ENCODE peak calls at places on chromosome 20, in nine cellular contexts. One of them, this sample, is unnamed.

GRCh38 chr20:47405775-47406325 is 49.4 kb upstream of the ZMYND8 start:
- DNase-seq in mesothelial cell of epicardium: no peak
- DNase-seq in cardiac muscle cell: no peak
- DNase-seq in MCF 10A: no peak
- DNase-seq in upper lobe of right lung: no peak
- DNase-seq in OCI-LY7: no peak
- DNase-seq in GM23338: no peak
- DNase-seq in CD8-positive, alpha-beta T cell: no peak
- DNase-seq in endothelial cell: no peak
- DNase-seq in this sample: no peak

GRCh38 chr20:16100111-16100510 is 473.1 kb downstream of the KIF16B start:
- DNase-seq in endothelial cell: no peak
- DNase-seq in CD8-positive, alpha-beta T cell: no peak
- DNase-seq in cardiac muscle cell: no peak
- DNase-seq in MCF 10A: no peak
- DNase-seq in GM23338: no peak
- DNase-seq in OCI-LY7: no peak
- DNase-seq in mesothelial cell of epicardium: no peak
- DNase-seq in upper lobe of right lung: no peak
- DNase-seq in this sample: no peak

GRCh38 chr20:51400051-51400926 is 142.2 kb downstream of the NFATC2 start:
- DNase-seq in OCI-LY7: peak; percentile 81
- DNase-seq in MCF 10A: no peak
- DNase-seq in endothelial cell: no peak
- DNase-seq in GM23338: no peak
- DNase-seq in upper lobe of right lung: peak; percentile 56
- DNase-seq in mesothelial cell of epicardium: no peak
- DNase-seq in CD8-positive, alpha-beta T cell: peak; percentile 70
- DNase-seq in cardiac muscle cell: no peak
- DNase-seq in this sample: no peak

GRCh38 chr20:18988701-18989100 is 175.1 kb downstream of the SCP2D1 start:
- DNase-seq in OCI-LY7: no peak
- DNase-seq in GM23338: no peak
- DNase-seq in endothelial cell: no peak
- DNase-seq in mesothelial cell of epicardium: no peak
- DNase-seq in CD8-positive, alpha-beta T cell: no peak
- DNase-seq in MCF 10A: no peak
- DNase-seq in cardiac muscle cell: no peak
- DNase-seq in upper lobe of right lung: no peak
- DNase-seq in this sample: no peak

GRCh38 chr20:62647521-62648317 is 5.4 kb downstream of the SLCO4A1 start:
- DNase-seq in mesothelial cell of epicardium: no peak
- DNase-seq in GM23338: no peak
- DNase-seq in CD8-positive, alpha-beta T cell: no peak
- DNase-seq in MCF 10A: no peak
- DNase-seq in OCI-LY7: no peak
- DNase-seq in upper lobe of right lung: no peak
- DNase-seq in endothelial cell: no peak
- DNase-seq in cardiac muscle cell: no peak
- DNase-seq in this sample: no peak

GRCh38 chr20:4289875-4290274 is 274.5 kb upstream of the RNF24 start:
- DNase-seq in GM23338: peak; percentile 2
- DNase-seq in cardiac muscle cell: no peak
- DNase-seq in endothelial cell: no peak
- DNase-seq in CD8-positive, alpha-beta T cell: no peak
- DNase-seq in mesothelial cell of epicardium: no peak
- DNase-seq in upper lobe of right lung: no peak
- DNase-seq in MCF 10A: peak; percentile 15
- DNase-seq in OCI-LY7: no peak
- DNase-seq in this sample: no peak

GRCh38 chr20:3777726-3778629 is 3.3 kb downstream of the SPEF1 start:
- DNase-seq in MCF 10A: no peak
- DNase-seq in CD8-positive, alpha-beta T cell: peak; percentile 46
- DNase-seq in cardiac muscle cell: peak; percentile 37
- DNase-seq in endothelial cell: peak; percentile 35
- DNase-seq in OCI-LY7: no peak
- DNase-seq in upper lobe of right lung: peak; percentile 87
- DNase-seq in mesothelial cell of epicardium: peak; percentile 59
- DNase-seq in GM23338: peak; percentile 85
- DNase-seq in this sample: no peak

GRCh38 chr20:24164360-24164759 is 175.8 kb upstream of the GGTLC1 start:
- DNase-seq in GM23338: peak; percentile 67
- DNase-seq in mesothelial cell of epicardium: peak; percentile 65
- DNase-seq in OCI-LY7: peak; percentile 7
- DNase-seq in MCF 10A: no peak
- DNase-seq in CD8-positive, alpha-beta T cell: peak; percentile 34
- DNase-seq in cardiac muscle cell: peak; percentile 34
- DNase-seq in upper lobe of right lung: no peak
- DNase-seq in endothelial cell: peak; percentile 71
- DNase-seq in this sample: peak; percentile 54

GRCh38 chr20:6164421-6165341 is 41.9 kb upstream of the FERMT1 start:
- DNase-seq in MCF 10A: peak; percentile 46
- DNase-seq in upper lobe of right lung: no peak
- DNase-seq in CD8-positive, alpha-beta T cell: no peak
- DNase-seq in cardiac muscle cell: peak; percentile 50
- DNase-seq in OCI-LY7: no peak
- DNase-seq in mesothelial cell of epicardium: no peak
- DNase-seq in endothelial cell: no peak
- DNase-seq in GM23338: no peak
- DNase-seq in this sample: no peak

GRCh38 chr20:51365670-51366069 is 176.8 kb downstream of the NFATC2 start:
- DNase-seq in endothelial cell: no peak
- DNase-seq in cardiac muscle cell: no peak
- DNase-seq in mesothelial cell of epicardium: no peak
- DNase-seq in upper lobe of right lung: no peak
- DNase-seq in CD8-positive, alpha-beta T cell: no peak
- DNase-seq in GM23338: no peak
- DNase-seq in MCF 10A: peak; percentile 55
- DNase-seq in OCI-LY7: no peak
- DNase-seq in this sample: no peak

GRCh38 chr20:50821257-50821921 is 26.5 kb downstream of the BCAS4 start:
- DNase-seq in cardiac muscle cell: no peak
- DNase-seq in upper lobe of right lung: no peak
- DNase-seq in MCF 10A: no peak
- DNase-seq in GM23338: no peak
- DNase-seq in endothelial cell: no peak
- DNase-seq in CD8-positive, alpha-beta T cell: no peak
- DNase-seq in mesothelial cell of epicardium: no peak
- DNase-seq in OCI-LY7: peak; percentile 68
- DNase-seq in this sample: no peak

GRCh38 chr20:5949943-5950270 is 426 bp downstream of the TRMT6 start:
- DNase-seq in mesothelial cell of epicardium: no peak
- DNase-seq in endothelial cell: no peak
- DNase-seq in CD8-positive, alpha-beta T cell: no peak
- DNase-seq in upper lobe of right lung: no peak
- DNase-seq in OCI-LY7: no peak
- DNase-seq in MCF 10A: no peak
- DNase-seq in GM23338: no peak
- DNase-seq in cardiac muscle cell: no peak
- DNase-seq in this sample: peak; percentile 12

GRCh38 chr20:2750343-2751251 is 49.8 kb downstream of the CPXM1 start:
- DNase-seq in cardiac muscle cell: no peak
- DNase-seq in upper lobe of right lung: peak; percentile 82
- DNase-seq in GM23338: peak; percentile 91
- DNase-seq in endothelial cell: no peak
- DNase-seq in CD8-positive, alpha-beta T cell: no peak
- DNase-seq in OCI-LY7: no peak
- DNase-seq in mesothelial cell of epicardium: no peak
- DNase-seq in MCF 10A: peak; percentile 45
- DNase-seq in this sample: no peak

GRCh38 chr20:53157443-53158408 is 185.6 kb downstream of the TSHZ2 start:
- DNase-seq in upper lobe of right lung: peak; percentile 70
- DNase-seq in CD8-positive, alpha-beta T cell: peak; percentile 28
- DNase-seq in OCI-LY7: peak; percentile 79
- DNase-seq in GM23338: peak; percentile 91
- DNase-seq in cardiac muscle cell: no peak
- DNase-seq in endothelial cell: peak; percentile 58
- DNase-seq in MCF 10A: peak; percentile 54
- DNase-seq in mesothelial cell of epicardium: no peak
- DNase-seq in this sample: peak; percentile 60

GRCh38 chr20:63689046-63690000 is 7.1 kb upstream of the TNFRSF6B start:
- DNase-seq in endothelial cell: no peak
- DNase-seq in cardiac muscle cell: no peak
- DNase-seq in MCF 10A: no peak
- DNase-seq in CD8-positive, alpha-beta T cell: no peak
- DNase-seq in OCI-LY7: no peak
- DNase-seq in upper lobe of right lung: no peak
- DNase-seq in mesothelial cell of epicardium: no peak
- DNase-seq in GM23338: no peak
- DNase-seq in this sample: no peak

GRCh38 chr20:52918311-52918710 is 53.8 kb upstream of the TSHZ2 start:
- DNase-seq in OCI-LY7: no peak
- DNase-seq in mesothelial cell of epicardium: no peak
- DNase-seq in cardiac muscle cell: no peak
- DNase-seq in MCF 10A: no peak
- DNase-seq in CD8-positive, alpha-beta T cell: no peak
- DNase-seq in upper lobe of right lung: no peak
- DNase-seq in GM23338: no peak
- DNase-seq in endothelial cell: no peak
- DNase-seq in this sample: no peak

GRCh38 chr20:43925786-43926185 is 11.1 kb downstream of the TOX2 start:
- DNase-seq in upper lobe of right lung: peak; percentile 61
- DNase-seq in CD8-positive, alpha-beta T cell: peak; percentile 33
- DNase-seq in GM23338: no peak
- DNase-seq in MCF 10A: peak; percentile 45
- DNase-seq in cardiac muscle cell: no peak
- DNase-seq in mesothelial cell of epicardium: no peak
- DNase-seq in endothelial cell: no peak
- DNase-seq in OCI-LY7: no peak
- DNase-seq in this sample: peak; percentile 35
- TF ChIP-seq CTCF in upper lobe of right lung: no peak
- TF ChIP-seq CTCF in CD8-positive, alpha-beta T cell: no peak
- TF ChIP-seq CTCF in GM23338: no peak
- TF ChIP-seq CTCF in MCF 10A: no peak
- TF ChIP-seq CTCF in cardiac muscle cell: peak; percentile 13
- TF ChIP-seq CTCF in mesothelial cell of epicardium: no peak
- TF ChIP-seq CTCF in endothelial cell: no peak
- TF ChIP-seq CTCF in OCI-LY7: no peak
- TF ChIP-seq CTCF in this sample: peak; percentile 41

GRCh38 chr20:40173877-40174276 is 515.2 kb downstream of the MAFB start:
- DNase-seq in CD8-positive, alpha-beta T cell: no peak
- DNase-seq in endothelial cell: peak; percentile 5
- DNase-seq in mesothelial cell of epicardium: no peak
- DNase-seq in GM23338: no peak
- DNase-seq in upper lobe of right lung: no peak
- DNase-seq in OCI-LY7: no peak
- DNase-seq in cardiac muscle cell: no peak
- DNase-seq in MCF 10A: no peak
- DNase-seq in this sample: no peak
- TF ChIP-seq CTCF in CD8-positive, alpha-beta T cell: no peak
- TF ChIP-seq CTCF in endothelial cell: no peak
- TF ChIP-seq CTCF in mesothelial cell of epicardium: no peak
- TF ChIP-seq CTCF in GM23338: no peak
- TF ChIP-seq CTCF in upper lobe of right lung: no peak
- TF ChIP-seq CTCF in OCI-LY7: no peak
- TF ChIP-seq CTCF in cardiac muscle cell: no peak
- TF ChIP-seq CTCF in MCF 10A: no peak
- TF ChIP-seq CTCF in this sample: no peak

GRCh38 chr20:46012926-46013825 is 4.5 kb downstream of the MMP9 start:
- DNase-seq in cardiac muscle cell: no peak
- DNase-seq in endothelial cell: no peak
- DNase-seq in mesothelial cell of epicardium: no peak
- DNase-seq in CD8-positive, alpha-beta T cell: no peak
- DNase-seq in MCF 10A: no peak
- DNase-seq in upper lobe of right lung: peak; percentile 63
- DNase-seq in OCI-LY7: no peak
- DNase-seq in GM23338: no peak
- DNase-seq in this sample: no peak

GRCh38 chr20:46010491-46011405 is 2.0 kb downstream of the MMP9 start:
- DNase-seq in cardiac muscle cell: no peak
- DNase-seq in GM23338: no peak
- DNase-seq in MCF 10A: no peak
- DNase-seq in endothelial cell: no peak
- DNase-seq in OCI-LY7: no peak
- DNase-seq in upper lobe of right lung: peak; percentile 69
- DNase-seq in CD8-positive, alpha-beta T cell: peak; percentile 38
- DNase-seq in mesothelial cell of epicardium: no peak
- DNase-seq in this sample: no peak

GRCh38 chr20:46013826-46014516 is 5.3 kb downstream of the MMP9 start:
- DNase-seq in MCF 10A: peak; percentile 52
- DNase-seq in CD8-positive, alpha-beta T cell: peak; percentile 59
- DNase-seq in OCI-LY7: peak; percentile 81
- DNase-seq in mesothelial cell of epicardium: peak; percentile 67
- DNase-seq in upper lobe of right lung: peak; percentile 82
- DNase-seq in endothelial cell: peak; percentile 75
- DNase-seq in GM23338: peak; percentile 97
- DNase-seq in cardiac muscle cell: peak; percentile 69
- DNase-seq in this sample: peak; percentile 73

GRCh38 chr20:46009847-46010246 is 1.1 kb downstream of the MMP9 start:
- DNase-seq in GM23338: no peak
- DNase-seq in upper lobe of right lung: no peak
- DNase-seq in endothelial cell: no peak
- DNase-seq in cardiac muscle cell: no peak
- DNase-seq in mesothelial cell of epicardium: no peak
- DNase-seq in CD8-positive, alpha-beta T cell: no peak
- DNase-seq in OCI-LY7: no peak
- DNase-seq in MCF 10A: no peak
- DNase-seq in this sample: no peak

DNA sequence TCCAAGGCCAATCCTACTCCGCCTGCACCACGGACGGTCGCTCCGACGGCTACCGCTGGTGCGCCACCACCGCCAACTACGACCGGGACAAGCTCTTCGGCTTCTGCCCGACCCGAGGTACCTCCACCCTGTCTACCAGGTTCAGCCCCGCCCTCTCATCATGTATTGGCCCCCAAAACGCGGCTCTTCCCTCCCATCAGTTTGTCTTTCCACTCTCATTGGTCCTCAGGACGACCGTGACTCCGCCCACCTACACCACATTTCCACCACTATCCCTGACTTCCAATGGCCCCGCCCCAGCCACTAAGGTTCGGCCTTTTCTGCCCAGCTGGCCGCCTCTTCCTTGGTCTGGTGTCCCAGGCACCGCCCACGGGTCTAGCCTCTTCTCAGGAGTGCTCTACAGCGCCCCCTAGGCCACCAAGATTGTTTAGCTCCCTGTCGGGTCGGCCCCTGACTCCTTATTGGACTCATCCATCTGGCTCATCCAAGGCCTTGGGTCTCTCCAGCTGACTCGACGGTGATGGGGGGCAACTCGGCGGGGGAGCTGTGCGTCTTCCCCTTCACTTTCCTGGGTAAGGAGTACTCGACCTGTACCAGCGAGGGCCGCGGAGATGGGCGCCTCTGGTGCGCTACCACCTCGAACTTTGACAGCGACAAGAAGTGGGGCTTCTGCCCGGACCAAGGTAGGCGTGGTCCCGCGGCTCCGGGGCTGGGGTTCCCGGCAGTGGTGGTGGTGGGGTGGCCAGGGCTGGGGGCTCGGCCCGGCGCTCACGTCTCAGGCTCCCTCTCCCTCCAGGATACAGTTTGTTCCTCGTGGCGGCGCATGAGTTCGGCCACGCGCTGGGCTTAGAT is 3.1 kb downstream of the MMP9 start:
- DNase-seq in MCF 10A: no peak
- DNase-seq in endothelial cell: no peak
- DNase-seq in mesothelial cell of epicardium: no peak
- DNase-seq in cardiac muscle cell: no peak
- DNase-seq in OCI-LY7: peak; percentile 65
- DNase-seq in GM23338: peak; percentile 100
- DNase-seq in CD8-positive, alpha-beta T cell: peak; percentile 19
- DNase-seq in upper lobe of right lung: peak; percentile 83
- DNase-seq in this sample: peak; percentile 50
- TF ChIP-seq CTCF in MCF 10A: peak; percentile 32
- TF ChIP-seq CTCF in endothelial cell: no peak
- TF ChIP-seq CTCF in mesothelial cell of epicardium: no peak
- TF ChIP-seq CTCF in cardiac muscle cell: peak; percentile 23
- TF ChIP-seq CTCF in OCI-LY7: peak; percentile 84
- TF ChIP-seq CTCF in GM23338: peak; percentile 90
- TF ChIP-seq CTCF in CD8-positive, alpha-beta T cell: no peak
- TF ChIP-seq CTCF in upper lobe of right lung: peak; percentile 23
- TF ChIP-seq CTCF in this sample: peak; percentile 64

GRCh38 chr20:20733943-20734342 is 21.5 kb upstream of the RALGAPA2 start:
- DNase-seq in CD8-positive, alpha-beta T cell: no peak
- DNase-seq in GM23338: no peak
- DNase-seq in mesothelial cell of epicardium: no peak
- DNase-seq in OCI-LY7: no peak
- DNase-seq in upper lobe of right lung: no peak
- DNase-seq in endothelial cell: no peak
- DNase-seq in MCF 10A: no peak
- DNase-seq in cardiac muscle cell: no peak
- DNase-seq in this sample: no peak
- TF ChIP-seq CTCF in CD8-positive, alpha-beta T cell: no peak
- TF ChIP-seq CTCF in GM23338: no peak
- TF ChIP-seq CTCF in mesothelial cell of epicardium: no peak
- TF ChIP-seq CTCF in OCI-LY7: no peak
- TF ChIP-seq CTCF in upper lobe of right lung: no peak
- TF ChIP-seq CTCF in endothelial cell: no peak
- TF ChIP-seq CTCF in MCF 10A: no peak
- TF ChIP-seq CTCF in cardiac muscle cell: no peak
- TF ChIP-seq CTCF in this sample: no peak

This sample was measured in DND-41.